ENCODE peak calls at places on chromosome 20, in eight cellular contexts. P is thoracic aorta, D is ascending aorta, J is PC-9, N is H9, R is adipocyte, U is IMR-90, A is pancreas. H is an unnamed sample.

GRCh38 chr20:41654884-41655283 is 36.7 kb upstream of the CHD6 start:
- DNase-seq in P (no peak), D (no peak), J (no peak), N (peak; percentile 63), R (peak; percentile 15), U (peak; percentile 23), A (no peak), H (no peak)

GRCh38 chr20:5309971-5310370 is 6.8 kb downstream of the PROKR2 start:
- DNase-seq in P (no peak), D (no peak), J (no peak), N (no peak), R (no peak), U (peak; percentile 10), A (no peak), H (no peak)

GRCh38 chr20:42646250-42646649 is 543.5 kb downstream of the PTPRT start:
- DNase-seq in P (no peak), D (no peak), J (no peak), N (no peak), R (no peak), U (no peak), A (no peak), H (no peak)

GRCh38 chr20:20255104-20255503 is 112.8 kb upstream of the INSM1 start:
- DNase-seq in P (no peak), D (peak; percentile 69), J (no peak), N (no peak), R (no peak), U (no peak), A (no peak), H (no peak)

GRCh38 chr20:7935027-7935551 is 5.2 kb downstream of the HAO1 start:
- DNase-seq in P (no peak), D (no peak), J (no peak), N (no peak), R (no peak), U (no peak), A (no peak), H (no peak)

GRCh38 chr20:60270341-60270740 is 312.1 kb downstream of the CDH26 start:
- DNase-seq in P (no peak), D (no peak), J (no peak), N (no peak), R (no peak), U (no peak), A (no peak), H (no peak)

GRCh38 chr20:483791-484644 is 21.7 kb upstream of the TBC1D20 start:
- DNase-seq in P (no peak), D (no peak), J (no peak), N (no peak), R (no peak), U (no peak), A (peak; percentile 52), H (no peak)

GRCh38 chr20:37347891-37348642 is 2.1 kb downstream of the SRC start:
- DNase-seq in P (no peak), D (no peak), J (no peak), N (no peak), R (no peak), U (no peak), A (no peak), H (no peak)

GRCh38 chr20:11296221-11296620 is 621.5 kb upstream of the BTBD3 start:
- DNase-seq in P (no peak), D (no peak), J (no peak), N (no peak), R (no peak), U (no peak), A (no peak), H (no peak)

GRCh38 chr20:37987602-37988290 is 45.5 kb downstream of the TTI1 start:
- DNase-seq in P (no peak), D (no peak), J (no peak), N (no peak), R (peak; percentile 10), U (no peak), A (no peak), H (no peak)

GRCh38 chr20:8309638-8310037 is 177.6 kb downstream of the PLCB1 start:
- DNase-seq in P (no peak), D (no peak), J (no peak), N (peak; percentile 32), R (no peak), U (peak; percentile 15), A (no peak), H (no peak)

GRCh38 chr20:18802012-18802634 is 11.5 kb upstream of the SCP2D1 start:
- DNase-seq in P (no peak), D (no peak), J (no peak), N (no peak), R (no peak), U (no peak), A (no peak), H (no peak)

DNA sequence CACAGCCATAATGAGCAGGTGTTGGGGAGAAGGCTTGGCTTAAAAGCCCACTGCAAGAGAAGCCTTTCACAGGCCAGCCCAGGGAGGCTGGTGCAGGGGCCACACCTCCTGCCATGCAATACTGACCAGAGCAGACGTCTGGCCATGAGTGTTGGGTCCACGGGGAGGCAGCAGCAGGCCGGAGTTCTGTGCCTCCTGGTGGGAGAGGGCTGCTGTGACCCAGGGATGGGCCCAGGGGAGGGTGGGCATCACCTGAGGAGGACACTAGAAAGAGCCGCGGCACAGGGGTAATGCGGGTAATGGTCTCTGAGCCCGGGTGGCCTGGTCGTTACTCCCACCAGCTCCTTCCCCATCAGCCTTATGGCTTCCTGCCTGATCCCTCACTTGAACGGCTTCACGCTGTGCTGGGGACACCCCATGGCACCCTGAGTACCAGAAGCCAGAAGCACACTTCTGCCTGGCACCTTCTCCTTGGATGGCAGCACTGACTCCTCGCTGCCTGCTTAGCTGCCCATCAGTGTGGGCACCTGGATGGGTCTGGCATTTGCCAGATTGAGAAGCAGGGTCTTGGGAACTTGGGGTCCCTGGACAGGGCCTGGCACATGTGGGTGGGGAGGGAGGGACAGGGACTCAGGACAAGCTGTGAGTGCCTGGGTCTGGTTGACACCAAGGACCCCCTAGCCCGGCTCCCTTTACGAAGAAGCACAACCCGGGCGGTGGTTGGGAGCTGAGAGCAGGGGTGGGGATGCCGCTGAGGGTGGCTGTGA is 108.8 kb downstream of the ASXL1 start:
- DNase-seq in P (no peak), D (no peak), J (no peak), N (no peak), R (no peak), U (no peak), A (no peak), H (no peak)
- H3K4me1 ChIP-seq in P (no peaks in the 10 kb centered on the region), D (no peaks in the 10 kb centered on the region), J (peaks cover 7% of the 10 kb centered on the region), N (no peaks in the 10 kb centered on the region), R (peaks cover 7% of the 10 kb centered on the region), U (peaks cover 39% of the 10 kb centered on the region), A (peaks cover 38% of the 10 kb centered on the region), H (no peaks in the 10 kb centered on the region)

GRCh38 chr20:63052571-63053429 is 46.0 kb upstream of the BHLHE23 start:
- DNase-seq in P (no peak), D (no peak), J (no peak), N (no peak), R (no peak), U (no peak), A (no peak), H (no peak)

GRCh38 chr20:63053430-63054102 is 46.8 kb upstream of the BHLHE23 start:
- DNase-seq in P (no peak), D (peak; percentile 48), J (no peak), N (peak; percentile 27), R (no peak), U (no peak), A (no peak), H (no peak)

GRCh38 chr20:63054695-63055240 is 48.0 kb upstream of the BHLHE23 start:
- DNase-seq in P (no peak), D (peak; percentile 44), J (no peak), N (peak; percentile 16), R (no peak), U (no peak), A (no peak), H (no peak)

GRCh38 chr20:63055575-63056235 is 48.9 kb upstream of the BHLHE23 start:
- DNase-seq in P (no peak), D (peak; percentile 52), J (no peak), N (peak; percentile 24), R (no peak), U (no peak), A (no peak), H (no peak)

GRCh38 chr20:63054103-63054474 is 47.3 kb upstream of the BHLHE23 start:
- DNase-seq in P (no peak), D (peak; percentile 12), J (no peak), N (no peak), R (no peak), U (no peak), A (no peak), H (no peak)
- H3K27me3 ChIP-seq in P (no peaks in the 10 kb centered on the region), D (no peaks in the 10 kb centered on the region), J (peaks cover 96% of the 10 kb centered on the region), N (no peaks in the 10 kb centered on the region), R (peaks cover 55% of the 10 kb centered on the region), U (peaks cover 32% of the 10 kb centered on the region), A (no peaks in the 10 kb centered on the region), H (no peaks in the 10 kb centered on the region)

GRCh38 chr20:47502801-47503239 is 1.1 kb downstream of the NCOA3 start:
- DNase-seq in P (no peak), D (no peak), J (peak; percentile 15), N (no peak), R (peak; percentile 79), U (peak; percentile 62), A (no peak), H (no peak)
- H3K4me1 ChIP-seq in P (peaks cover 55% of the 10 kb centered on the region), D (no peaks in the 10 kb centered on the region), J (peaks cover 62% of the 10 kb centered on the region), N (peaks cover 2% of the 10 kb centered on the region), R (peaks cover 22% of the 10 kb centered on the region), U (peaks cover 6% of the 10 kb centered on the region), A (no peaks in the 10 kb centered on the region), H (peaks cover 53% of the 10 kb centered on the region)

GRCh38 chr20:2693286-2693995 is 861 bp downstream of the EBF4 start:
- DNase-seq in P (no peak), D (peak; percentile 70), J (no peak), N (peak; percentile 50), R (peak; percentile 69), U (no peak), A (peak; percentile 23), H (peak; percentile 50)

GRCh38 chr20:2696646-2697045 is 4.1 kb downstream of the EBF4 start:
- DNase-seq in P (no peak), D (peak; percentile 41), J (no peak), N (no peak), R (no peak), U (no peak), A (no peak), H (no peak)

GRCh38 chr20:2694519-2694918 is 1.9 kb downstream of the EBF4 start:
- DNase-seq in P (no peak), D (peak; percentile 60), J (no peak), N (no peak), R (no peak), U (no peak), A (no peak), H (no peak)

GRCh38 chr20:2693996-2694471 is 1.5 kb downstream of the EBF4 start:
- DNase-seq in P (no peak), D (peak; percentile 59), J (no peak), N (peak; percentile 55), R (no peak), U (no peak), A (no peak), H (no peak)

DNA sequence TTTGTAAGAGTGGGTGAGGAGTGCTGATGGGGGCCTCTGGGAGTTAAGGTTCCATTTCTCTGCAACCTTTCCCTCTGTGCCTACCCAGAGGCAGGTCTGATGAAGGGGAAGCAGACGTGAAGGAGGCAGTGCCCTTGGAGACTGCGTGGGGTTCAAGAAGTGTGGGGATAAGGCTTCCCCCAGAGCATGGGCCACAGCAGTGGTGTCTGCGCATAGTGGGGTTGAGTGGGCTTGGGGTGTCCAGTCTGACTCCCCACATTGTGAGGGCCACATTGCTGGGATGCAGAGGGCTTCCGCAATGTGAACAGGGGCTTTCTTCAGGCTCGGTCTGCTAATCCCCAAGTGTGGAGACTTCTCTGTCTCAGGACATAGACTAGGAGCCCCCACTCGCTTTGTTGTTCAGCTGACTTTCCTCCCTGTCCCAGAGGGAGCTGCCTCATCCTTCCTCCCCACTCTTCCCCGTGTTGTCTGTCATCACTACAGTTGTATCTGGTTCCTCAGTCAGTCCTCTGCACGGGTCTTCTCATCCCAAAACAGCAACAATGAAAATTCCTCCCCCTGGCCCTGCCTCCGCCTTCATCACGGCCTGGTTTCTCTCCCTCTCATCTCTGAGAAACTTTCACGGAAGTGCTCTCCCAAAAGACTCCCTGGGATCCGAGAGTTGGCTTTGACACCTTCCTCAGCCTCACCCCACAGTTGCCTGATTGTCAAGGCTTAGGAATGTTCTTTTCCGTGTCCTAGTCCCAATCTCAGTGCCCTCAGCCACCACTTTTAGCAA is 2.8 kb downstream of the EBF4 start:
- DNase-seq in P (no peak), D (peak; percentile 53), J (no peak), N (peak; percentile 12), R (no peak), U (no peak), A (no peak), H (no peak)
- H3K27me3 ChIP-seq in P (no peaks in the 10 kb centered on the region), D (peaks cover 6% of the 10 kb centered on the region), J (peaks cover 79% of the 10 kb centered on the region), N (peaks cover 49% of the 10 kb centered on the region), R (peaks cover 67% of the 10 kb centered on the region), U (peaks cover 66% of the 10 kb centered on the region), A (no peaks in the 10 kb centered on the region), H (peaks cover 26% of the 10 kb centered on the region)

H was measured in CD4-positive, CD25-positive, alpha-beta regulatory T cell.